ENCODE peak calls at places on chromosome X, in five cellular contexts. C is heart left ventricle, N is AG09309, P is nephron progenitor cell, K is NCI-H1092 treated with DMSO at 0.1 percent for 48 hours. J is an unnamed sample.

GRCh38 chrX:74133156-74133796 is 170.7 kb upstream of the ZCCHC13 start:
- DNase-seq in C (no peak), N (peak; percentile 65), P (peak; percentile 33), K (peak; percentile 56), J (peak; percentile 71)

GRCh38 chrX:132489256-132490085 is 633 bp upstream of the MBNL3 start:
- DNase-seq in C (peak; percentile 77), N (no peak), P (peak; percentile 69), K (peak; percentile 78), J (peak; percentile 49)

GRCh38 chrX:17359500-17359899 is 15.5 kb upstream of the NHS start:
- DNase-seq in C (no peak), N (no peak), P (no peak), K (no peak), J (no peak)

GRCh38 chrX:18461431-18461830 is 36.0 kb downstream of the CDKL5 start:
- DNase-seq in C (no peak), N (no peak), P (no peak), K (no peak), J (no peak)

GRCh38 chrX:41858161-41858775 is 65.1 kb downstream of the CASK start:
- DNase-seq in C (no peak), N (no peak), P (no peak), K (no peak), J (peak; percentile 88)

GRCh38 chrX:131703646-131704045 is 159.8 kb downstream of the OR13H1 start:
- DNase-seq in C (no peak), N (no peak), P (no peak), K (no peak), J (peak; percentile 75)

GRCh38 chrX:39262641-39263040 is 461.4 kb downstream of the MID1IP1 start:
- DNase-seq in C (no peak), N (no peak), P (no peak), K (no peak), J (no peak)

GRCh38 chrX:18887177-18887820 is 96.6 kb downstream of the PHKA2 start:
- DNase-seq in C (peak; percentile 74), N (no peak), P (no peak), K (no peak), J (no peak)

GRCh38 chrX:19107035-19107434 is 15.2 kb downstream of the ADGRG2 start:
- DNase-seq in C (no peak), N (no peak), P (no peak), K (no peak), J (peak; percentile 79)

GRCh38 chrX:26851981-26852380 is 611.2 kb downstream of the PPP4R3C start:
- DNase-seq in C (no peak), N (no peak), P (no peak), K (no peak), J (peak; percentile 1)

J was measured in ELF-1.